ENCODE peak calls at places on chromosome 20, in five cellular contexts. X, J, W, C and Y are unnamed samples.

GRCh38 chr20:33437141-33437911 is 6.2 kb downstream of the SNTA1 start:
- DNase-seq in X (no peak), J (peak), C (peak), W (peak), Y (no peak)

GRCh38 chr20:23050847-23051627 is 1.6 kb upstream of the THBD start:
- DNase-seq in X (no peak), J (peak), W (peak), C (peak), Y (peak)

GRCh38 chr20:1802385-1803215 is 92.6 kb upstream of the SIRPA start:
- DNase-seq in W (peak), J (peak), C (peak), X (peak), Y (peak)

GRCh38 chr20:10578607-10579006 is 95.2 kb downstream of the JAG1 start:
- DNase-seq in W (peak), C (peak), X (no peak), J (peak), Y (peak)

GRCh38 chr20:48709292-48709691 is 118.5 kb downstream of the PREX1 start:
- DNase-seq in J (no peak), X (no peak), W (no peak), C (no peak), Y (no peak)

GRCh38 chr20:689348-689747 is 13.7 kb upstream of the SCRT2 start:
- DNase-seq in J (no peak), X (no peak), C (no peak), W (no peak), Y (no peak)

GRCh38 chr20:16574656-16575355 is 1.6 kb upstream of the KIF16B start:
- DNase-seq in W (peak), J (peak), C (peak), X (peak), Y (peak)

GRCh38 chr20:5718896-5719595 is 31.2 kb upstream of the SHLD1 start:
- DNase-seq in J (no peak), X (no peak), W (no peak), C (no peak), Y (no peak)

GRCh38 chr20:40966516-40967185 is 62.0 kb upstream of the TOP1 start:
- DNase-seq in C (no peak), J (no peak), W (no peak), X (no peak), Y (no peak)

GRCh38 chr20:32585011-32585518 is at the start of gene NOL4L:
- DNase-seq in J (no peak), X (peak), C (no peak), W (no peak), Y (no peak)

GRCh38 chr20:3421985-3422384 is 14.5 kb upstream of the DNAAF9 start:
- DNase-seq in X (no peak), J (no peak), W (no peak), C (no peak), Y (no peak)

GRCh38 chr20:22321191-22321590 is 263.2 kb downstream of the FOXA2 start:
- DNase-seq in C (no peak), X (no peak), J (no peak), W (no peak), Y (no peak)

GRCh38 chr20:9374480-9374879 is 139.9 kb upstream of the LAMP5 start:
- DNase-seq in X (no peak), W (peak), C (peak), J (peak), Y (no peak)

DNA sequence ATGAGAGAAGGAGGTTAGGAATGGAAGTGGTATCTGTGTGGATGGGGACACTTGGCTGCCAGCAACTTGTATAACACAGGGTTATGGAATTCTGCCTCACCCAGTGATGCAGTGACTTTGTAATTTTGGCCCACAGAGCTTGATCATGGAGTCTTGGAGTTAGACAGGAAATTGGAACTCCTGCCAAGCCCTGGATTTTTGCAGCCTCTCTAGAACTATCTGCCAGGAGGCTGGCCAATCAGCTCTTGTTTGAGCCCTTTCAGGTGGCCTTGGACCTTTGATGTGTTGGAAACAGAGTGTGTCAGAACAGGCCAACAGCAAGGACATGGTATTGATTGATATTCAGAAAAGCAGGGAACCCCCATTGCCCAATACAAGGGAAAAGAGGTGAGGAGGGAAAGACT is 157.7 kb upstream of the GGTLC1 start:
- DNase-seq in J (no peak), C (no peak), W (no peak), X (no peak), Y (peak)
- H3K4me3 ChIP-seq in J (no peak), C (no peak), W (no peak), X (no peak), Y (no peak)

GRCh38 chr20:24962182-24962492 is 13.1 kb downstream of the CST7 start:
- DNase-seq in J (no peak), W (no peak), C (no peak), X (no peak), Y (no peak)

GRCh38 chr20:24962510-24962909 is 13.4 kb downstream of the CST7 start:
- DNase-seq in C (no peak), J (no peak), X (no peak), W (no peak), Y (no peak)

GRCh38 chr20:24965065-24965919 is 16.2 kb downstream of the CST7 start:
- DNase-seq in C (no peak), W (no peak), X (no peak), J (no peak), Y (no peak)

GRCh38 chr20:24964518-24964838 is 15.4 kb downstream of the CST7 start:
- DNase-seq in X (no peak), J (no peak), C (no peak), W (no peak), Y (no peak)

DNA sequence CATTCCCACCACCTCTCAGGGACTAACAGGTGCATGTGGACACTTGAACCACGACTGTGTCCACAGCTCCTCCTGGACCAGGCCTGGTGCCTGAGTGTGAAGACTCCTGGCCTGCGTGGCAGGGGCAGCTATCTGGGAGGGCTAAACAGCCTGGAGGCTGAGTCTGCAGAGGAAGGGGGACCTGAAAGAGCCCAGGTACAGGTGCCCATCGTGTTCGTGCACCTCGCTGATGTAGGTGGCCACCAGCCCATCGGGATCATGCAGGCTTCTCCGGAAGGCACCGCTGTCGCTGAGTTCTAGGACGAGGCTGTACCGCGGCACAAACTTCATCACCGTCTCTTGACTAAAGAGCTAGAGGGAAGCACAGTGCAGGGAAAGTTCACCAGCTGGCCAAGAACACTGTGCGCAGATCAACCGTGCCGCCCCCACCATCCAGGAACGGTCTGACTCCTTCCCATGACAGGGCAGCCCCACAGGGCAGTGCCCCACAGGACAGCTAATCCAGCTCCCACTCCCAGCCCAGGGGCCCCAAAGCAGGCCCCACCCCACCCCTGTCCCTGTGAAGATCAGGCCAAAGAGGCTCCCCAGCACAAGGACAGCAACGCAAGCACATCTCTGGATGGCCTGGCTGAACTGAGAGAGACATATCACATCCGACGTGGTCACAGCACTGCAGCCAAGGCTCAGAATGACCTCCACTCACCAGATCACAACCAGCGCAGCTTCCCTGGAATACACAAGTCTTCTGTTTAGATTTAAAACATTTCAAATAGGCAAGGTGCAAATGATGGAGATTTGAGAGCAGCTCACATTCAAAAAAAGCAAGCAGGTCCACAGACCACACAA is 14.8 kb downstream of the CST7 start:
- DNase-seq in C (no peak), J (no peak), X (no peak), W (no peak), Y (no peak)
- H3K4me3 ChIP-seq in C (no peak), J (no peak), X (no peak), W (no peak), Y (no peak)

DNA sequence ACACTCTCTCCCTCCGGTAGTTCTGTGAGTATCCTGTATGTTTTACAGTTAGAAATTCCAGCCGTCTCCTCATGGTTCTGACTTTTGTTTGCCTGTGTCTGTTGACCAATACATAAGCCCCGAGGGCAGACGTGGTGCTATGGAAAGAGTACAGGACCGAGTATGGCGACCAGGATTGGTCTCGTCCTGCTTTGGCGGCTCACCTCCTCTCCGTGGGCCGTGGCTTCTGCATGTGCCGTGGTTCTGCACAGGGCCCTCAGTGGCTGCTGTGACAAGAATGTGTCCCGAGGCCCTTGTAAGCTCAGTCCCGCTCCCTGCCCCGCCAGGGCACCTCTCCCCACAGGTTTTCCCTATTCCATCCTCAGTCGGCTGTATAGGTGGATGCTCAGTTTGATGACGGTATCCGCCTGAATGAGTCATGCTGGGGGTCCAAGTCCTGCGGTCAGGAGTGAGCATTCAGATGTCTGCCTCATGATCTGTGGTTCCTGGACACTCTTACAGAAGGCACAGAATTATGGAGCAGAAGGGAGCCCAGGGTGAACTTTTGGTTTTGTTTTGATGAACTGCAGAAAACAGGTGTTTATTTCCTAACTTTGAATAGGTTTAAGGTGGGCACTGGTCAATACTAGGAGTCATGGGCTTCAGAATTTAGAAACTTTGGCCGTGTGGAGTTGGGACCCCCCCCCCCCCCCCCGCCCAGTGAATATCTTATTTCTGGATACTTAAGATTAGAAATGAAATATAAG is 1.2 kb downstream of the ARFGAP1 start:
- DNase-seq in C (peak), W (peak), J (peak), X (no peak), Y (peak)
- H3K4me3 ChIP-seq in C (peak), W (peak), J (peak), X (peak), Y (peak)

DNA sequence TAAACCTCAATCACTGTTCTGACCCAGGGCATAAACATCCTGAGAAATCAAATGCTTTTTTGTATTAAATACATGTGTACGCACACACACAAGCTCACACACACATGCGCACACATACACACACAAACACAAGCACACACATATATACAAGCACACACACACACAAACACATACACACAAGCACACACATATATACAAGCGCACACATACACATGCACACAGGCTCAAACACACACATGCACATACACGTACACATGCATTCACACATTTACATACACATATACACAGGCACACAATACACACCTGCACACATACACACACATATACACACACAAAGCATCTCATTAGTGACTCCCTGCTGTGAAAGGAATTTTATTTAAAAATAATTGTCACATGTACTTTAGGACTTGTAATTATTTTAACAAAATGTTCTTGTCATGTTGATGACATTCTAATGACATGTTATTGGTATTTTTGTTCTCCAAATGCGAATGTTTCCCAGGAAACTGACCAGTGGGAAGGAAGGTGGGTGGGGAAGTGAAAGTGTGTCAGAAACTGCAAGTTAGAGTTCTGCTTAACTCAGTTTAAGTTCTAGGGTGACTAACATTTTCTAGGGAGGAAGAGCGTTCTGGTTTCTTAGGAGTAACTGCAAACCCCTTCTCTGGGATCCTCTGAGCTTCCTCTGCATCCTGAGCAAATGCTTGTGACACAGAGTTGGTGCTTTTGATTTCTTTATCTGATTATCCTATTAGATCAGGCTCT is 113.9 kb upstream of the ZNF217 start:
- DNase-seq in C (no peak), W (peak), X (no peak), J (peak), Y (no peak)
- H3K4me3 ChIP-seq in C (no peak), W (no peak), X (no peak), J (no peak), Y (no peak)

GRCh38 chr20:17995967-17996819 is 27.4 kb downstream of the MGME1 start:
- DNase-seq in C (peak), X (peak), J (peak), W (peak), Y (peak)
- H3K4me3 ChIP-seq in C (no peak), X (peak), J (no peak), W (no peak), Y (no peak)

GRCh38 chr20:46312945-46313861 is 4.9 kb upstream of the CDH22 start:
- DNase-seq in J (no peak), C (no peak), X (no peak), W (no peak), Y (no peak)

GRCh38 chr20:46309945-46310344 is 1.6 kb upstream of the CDH22 start:
- DNase-seq in J (no peak), X (no peak), C (no peak), W (no peak), Y (no peak)

GRCh38 chr20:46312075-46312944 is 4.0 kb upstream of the CDH22 start:
- DNase-seq in W (no peak), J (no peak), C (no peak), X (peak), Y (no peak)

GRCh38 chr20:46311039-46311650 is 2.8 kb upstream of the CDH22 start:
- DNase-seq in W (no peak), J (no peak), X (no peak), C (no peak), Y (peak)

GRCh38 chr20:46311719-46312074 is 3.4 kb upstream of the CDH22 start:
- DNase-seq in X (no peak), J (no peak), C (no peak), W (no peak), Y (no peak)
- H3K4me3 ChIP-seq in X (no peak), J (no peak), C (no peak), W (no peak), Y (no peak)

GRCh38 chr20:53611449-53611894 is 17.8 kb upstream of the ZNF217 start:
- DNase-seq in X (peak), J (peak), C (peak), W (peak), Y (peak)
- H3K4me3 ChIP-seq in X (no peak), J (no peak), C (no peak), W (no peak), Y (no peak)

GRCh38 chr20:37042986-37043972 is 52.5 kb downstream of the RBL1 start:
- DNase-seq in C (no peak), X (no peak), W (no peak), J (no peak), Y (no peak)
- H3K4me3 ChIP-seq in C (no peak), X (no peak), W (no peak), J (no peak), Y (no peak)

GRCh38 chr20:35734777-35735649 is 7.0 kb downstream of the RBM39 start:
- DNase-seq in X (no peak), W (no peak), J (no peak), C (no peak), Y (no peak)

GRCh38 chr20:35737865-35738333 is 4.2 kb downstream of the RBM39 start:
- DNase-seq in X (no peak), J (no peak), C (no peak), W (no peak), Y (no peak)

GRCh38 chr20:35738410-35739179 is 3.5 kb downstream of the RBM39 start:
- DNase-seq in J (no peak), W (no peak), X (no peak), C (no peak), Y (no peak)

GRCh38 chr20:35734374-35734773 is 7.7 kb downstream of the RBM39 start:
- DNase-seq in J (no peak), C (no peak), X (no peak), W (no peak), Y (no peak)

DNA sequence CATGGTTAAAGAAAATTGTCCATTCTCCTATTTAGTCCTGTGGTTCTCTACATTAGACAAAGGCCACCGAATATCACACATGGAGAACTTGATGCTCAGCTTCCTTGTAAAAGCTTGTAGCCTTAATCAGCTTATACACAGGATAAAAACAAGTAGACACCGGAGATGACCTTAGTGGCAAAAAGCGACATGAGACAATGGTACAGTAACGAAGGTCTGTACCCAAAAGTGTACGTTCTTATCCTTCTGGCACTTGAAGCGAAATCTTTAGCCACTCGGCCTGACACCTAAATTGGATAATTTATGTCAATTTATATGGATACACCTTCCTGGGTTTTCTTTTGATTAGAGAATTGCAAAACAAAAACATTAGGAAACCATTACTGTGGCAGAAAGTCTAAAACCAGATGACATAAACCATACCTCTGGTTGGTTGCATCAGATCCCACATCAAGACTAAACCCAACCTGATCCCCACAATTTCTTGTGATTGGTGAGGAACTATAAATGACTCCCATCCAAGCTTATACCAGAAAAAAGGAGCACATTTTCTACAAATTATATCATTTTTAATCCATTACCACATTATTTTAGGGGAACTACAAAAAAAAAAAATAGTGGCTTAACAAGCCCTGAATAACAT is 6.1 kb downstream of the RBM39 start:
- DNase-seq in C (no peak), X (no peak), J (no peak), W (no peak), Y (no peak)
- H3K4me3 ChIP-seq in C (no peak), X (no peak), J (peak), W (no peak), Y (no peak)

GRCh38 chr20:21183722-21184121 is 57.8 kb downstream of the KIZ start:
- DNase-seq in C (no peak), J (no peak), W (no peak), X (no peak), Y (no peak)
- H3K4me3 ChIP-seq in C (no peak), J (no peak), W (no peak), X (no peak), Y (no peak)